ENCODE peak calls at places on chromosomes 3 and 15, in seven cellular contexts. X is HCT116, D is K562, V is SK-N-SH, C is H1, B is GM12878, S is HepG2. T is an unnamed sample.
A peak's percentile ranks its signal among the peaks of the same experiment; 100 is the strongest.

GRCh38 chr3:14266361-14266760 is 87.7 kb downstream of the LSM3 start:
- DNase-seq in D (no peak), V (no peak), X (no peak), C (no peak), B (no peak), S (no peak), T (no peak)

GRCh38 chr3:52819936-52820335 is 10.5 kb downstream of the ITIH4 start:
- DNase-seq in C (no peak), X (no peak), B (no peak), V (no peak), D (no peak), S (no peak), T (no peak)

GRCh38 chr3:177731644-177732268 is 534.5 kb upstream of the TBL1XR1 start:
- DNase-seq in S (no peak), X (no peak), V (no peak), D (no peak), C (no peak), B (no peak), T (no peak)

GRCh38 chr3:72379500-72380187 is 468.6 kb downstream of the SHQ1 start:
- DNase-seq in S (no peak), V (no peak), D (no peak), X (no peak), C (no peak), B (no peak), T (no peak)

GRCh38 chr3:61997112-61997511 is 376.2 kb downstream of the FEZF2 start:
- DNase-seq in S (no peak), D (no peak), C (no peak), X (no peak), B (no peak), V (peak; percentile 47), T (no peak)

GRCh38 chr15:75361361-75361988 is 6.9 kb downstream of the MAN2C1 start:
- DNase-seq in B (no peak), D (no peak), X (no peak), V (no peak), S (no peak), C (no peak), T (no peak)

GRCh38 chr3:12993022-12993622 is 80.1 kb downstream of the IQSEC1 start:
- DNase-seq in D (peak; percentile 55), S (peak; percentile 39), X (no peak), B (no peak), V (peak; percentile 63), C (peak; percentile 36), T (peak; percentile 80)

GRCh38 chr15:78749831-78750230 is 61.4 kb downstream of the ADAMTS7 start:
- DNase-seq in D (no peak), B (no peak), V (no peak), X (no peak), C (no peak), S (no peak), T (no peak)

DNA sequence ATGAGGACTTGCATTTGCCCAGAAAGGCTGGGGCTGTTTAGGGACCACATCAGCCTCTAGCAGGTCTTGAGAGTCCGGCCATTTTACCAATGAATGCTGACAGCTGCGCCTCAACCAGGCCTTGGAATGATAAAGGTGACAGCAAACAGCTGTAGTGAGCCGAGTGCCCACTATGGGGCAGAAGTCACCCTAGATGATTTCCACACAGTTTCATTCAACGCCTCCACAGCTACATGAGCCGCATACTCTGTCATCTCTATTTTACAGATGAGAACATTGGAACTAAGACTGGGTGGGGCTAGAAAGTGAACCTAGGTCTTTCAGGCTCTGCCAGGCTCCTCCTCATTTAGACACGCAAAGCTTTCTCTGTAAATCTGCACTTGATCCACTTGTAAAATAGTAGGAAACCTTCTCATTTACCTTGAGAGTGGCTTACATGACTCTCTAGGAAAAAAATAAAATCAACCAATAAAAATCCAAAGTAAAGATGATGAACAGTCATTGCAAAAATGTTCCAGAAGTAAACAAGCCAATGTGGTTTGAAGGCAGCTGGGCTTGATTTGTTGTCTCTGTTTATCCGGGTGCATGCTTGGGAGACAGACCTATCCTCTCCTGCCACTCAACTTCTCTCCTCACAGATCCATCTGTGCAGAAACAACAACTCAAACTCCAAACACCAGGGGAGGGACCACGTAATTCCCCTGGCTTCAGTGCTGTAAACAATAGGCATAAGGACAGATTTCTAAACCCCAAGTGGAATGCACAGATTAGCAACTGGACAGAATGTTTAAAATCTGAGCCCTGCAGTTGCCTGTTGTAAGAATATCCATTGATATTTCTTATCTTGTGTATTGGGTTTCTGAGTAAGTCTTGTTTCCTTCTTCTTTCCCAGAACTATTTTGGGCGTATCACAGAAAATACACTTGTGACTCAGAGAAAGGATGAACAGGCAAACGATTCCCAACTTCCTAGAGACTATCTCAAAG is 31.5 kb upstream of the LDHAL6B start:
- DNase-seq in S (peak; percentile 47), D (peak; percentile 64), B (no peak), X (peak; percentile 74), C (peak; percentile 17), V (peak; percentile 64), T (peak; percentile 43)
- H3K36me3 ChIP-seq in S (peaks cover 10% of the 10 kb centered on the region), D (no peaks in the 10 kb centered on the region), B (peaks cover 22% of the 10 kb centered on the region), X (peaks cover 12% of the 10 kb centered on the region), C (peaks cover 2% of the 10 kb centered on the region), V (no peaks in the 10 kb centered on the region), T (peaks cover 57% of the 10 kb centered on the region)

GRCh38 chr15:32106401-32107381 is 76.4 kb downstream of the CHRNA7 start:
- DNase-seq in X (no peak), V (peak; percentile 52), D (no peak), S (no peak), C (no peak), B (no peak), T (no peak)
- H3K4me1 ChIP-seq in X (no peaks in the 10 kb centered on the region), V (peaks cover 56% of the 10 kb centered on the region), D (no peaks in the 10 kb centered on the region), S (no peaks in the 10 kb centered on the region), C (peaks cover 4% of the 10 kb centered on the region), B (no peaks in the 10 kb centered on the region), T (peaks cover 6% of the 10 kb centered on the region)

GRCh38 chr3:30290479-30290878 is 315.9 kb upstream of the TGFBR2 start:
- DNase-seq in V (no peak), D (no peak), S (no peak), B (no peak), X (no peak), C (no peak), T (no peak)
- TF ChIP-seq YY1 in V (no peak), D (no peak), S (no peak), B (no peak), X (no peak), C (no peak), T (no peak)

GRCh38 chr3:10387881-10388621 is 67.1 kb upstream of the SEC13 start:
- DNase-seq in S (no peak), V (no peak), B (no peak), X (no peak), C (no peak), D (no peak), T (no peak)
- H3K36me3 ChIP-seq in S (no peaks in the 10 kb centered on the region), V (no peaks in the 10 kb centered on the region), B (no peaks in the 10 kb centered on the region), X (no peaks in the 10 kb centered on the region), C (no peaks in the 10 kb centered on the region), D (no peaks in the 10 kb centered on the region), T (no peaks in the 10 kb centered on the region)

DNA sequence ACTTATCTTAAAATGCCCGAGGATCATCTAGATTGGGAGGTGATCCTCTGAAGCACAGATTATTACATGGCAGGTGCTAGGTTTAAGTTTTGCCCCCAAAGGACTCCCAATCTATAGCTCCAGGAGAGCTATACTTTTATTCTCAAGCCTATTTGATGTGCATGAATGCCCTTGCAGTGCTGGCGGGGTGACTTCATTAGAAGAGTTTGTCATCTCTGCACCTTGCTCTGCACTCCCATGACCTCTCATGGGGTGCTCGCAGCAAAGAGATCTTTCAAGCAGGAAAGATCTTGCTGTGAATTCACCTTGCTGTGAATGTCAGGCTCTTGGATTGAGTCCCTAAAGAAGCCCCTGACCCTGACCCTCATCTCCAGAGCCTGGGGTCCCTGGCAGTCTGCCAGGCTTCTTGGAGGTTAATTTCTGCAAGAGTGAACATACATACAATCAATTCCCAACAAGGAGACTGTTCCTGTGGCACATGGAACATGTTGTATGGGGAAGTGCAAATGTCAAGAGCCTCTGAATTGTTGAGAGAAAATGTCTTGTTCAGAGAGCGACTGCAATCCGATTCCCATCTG is 45.9 kb downstream of the FAM43A start:
- DNase-seq in C (no peak), D (no peak), V (no peak), B (no peak), X (no peak), S (no peak), T (no peak)
- H3K4me1 ChIP-seq in C (no peaks in the 10 kb centered on the region), D (no peaks in the 10 kb centered on the region), V (peaks cover 10% of the 10 kb centered on the region), B (peaks cover 6% of the 10 kb centered on the region), X (no peaks in the 10 kb centered on the region), S (peaks cover 37% of the 10 kb centered on the region), T (peaks cover 3% of the 10 kb centered on the region)

DNA sequence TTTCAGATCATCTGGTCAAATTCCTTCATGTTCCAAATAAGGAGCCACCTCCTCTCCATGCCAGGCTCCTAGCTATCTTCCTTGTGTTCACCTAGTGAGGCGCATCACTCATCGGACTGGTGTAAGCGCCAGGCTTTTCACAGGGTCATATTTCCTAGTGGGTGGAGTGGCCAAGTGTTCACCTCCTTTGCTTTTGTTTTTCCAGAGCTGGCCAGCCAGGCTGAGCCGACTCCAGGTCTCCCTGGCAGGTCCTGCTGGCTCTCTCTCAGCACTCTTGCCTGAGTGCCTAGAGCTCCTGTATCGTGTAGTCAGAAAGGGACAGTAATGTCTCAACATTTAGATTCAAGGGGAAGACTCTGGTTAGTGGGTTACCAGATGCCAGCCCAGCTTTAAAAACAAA is 31.0 kb downstream of the HEG1 start:
- DNase-seq in C (no peak), S (no peak), D (no peak), X (no peak), V (no peak), B (no peak), T (no peak)
- TF ChIP-seq YY1 in C (no peak), S (no peak), D (no peak), X (no peak), V (no peak), B (no peak), T (no peak)

DNA sequence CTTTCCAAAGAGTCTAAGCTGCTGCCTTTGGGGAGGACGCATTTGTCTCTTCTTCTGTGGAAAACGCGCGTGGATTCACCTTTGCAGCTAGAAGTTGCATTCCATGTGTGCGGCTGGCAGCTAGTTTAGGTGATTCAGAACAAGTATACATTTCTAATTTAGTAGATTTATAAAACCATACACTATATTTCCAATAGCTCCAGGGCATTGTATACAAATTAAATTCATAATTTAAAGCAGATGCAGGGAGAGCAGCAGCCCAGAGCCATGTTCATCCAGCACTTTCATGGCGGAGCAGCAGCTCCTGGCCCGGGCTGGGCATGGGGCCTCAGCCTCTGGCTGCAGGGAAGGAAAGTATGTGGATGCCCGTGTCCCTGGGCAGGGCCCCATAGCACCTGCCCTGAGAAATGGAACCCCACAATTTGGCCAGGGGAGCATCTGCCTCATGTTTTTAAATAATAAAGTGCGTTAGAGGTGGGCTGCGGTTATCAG is 42.8 kb upstream of the SEC22A start:
- DNase-seq in C (no peak), D (no peak), V (peak; percentile 71), B (no peak), X (no peak), S (no peak), T (no peak)
- H3K36me3 ChIP-seq in C (no peaks in the 10 kb centered on the region), D (peaks cover 65% of the 10 kb centered on the region), V (peaks cover 35% of the 10 kb centered on the region), B (peaks cover 12% of the 10 kb centered on the region), X (peaks cover 19% of the 10 kb centered on the region), S (peaks cover 22% of the 10 kb centered on the region), T (peaks cover 99% of the 10 kb centered on the region)

T was measured in NT2/D1.